ENCODE peak calls at places on chromosomes 4 and X, in six cellular contexts. Q, W, Z, N, O and D are unnamed samples.

GRCh38 chrX:10341309-10341708 is 184.5 kb downstream of the CLCN4 start:
- DNase-seq in Q (no peak), W (no peak), Z (no peak), N (no peak), O (no peak), D (no peak)

GRCh38 chrX:33379839-33380238 is 168.5 kb upstream of the DMD start:
- DNase-seq in Q (no peak), W (no peak), Z (no peak), N (no peak), O (no peak), D (no peak)

GRCh38 chr4:9765091-9765490 is 16.3 kb upstream of the DRD5 start:
- DNase-seq in Q (no peak), W (no peak), Z (peak), N (no peak), O (no peak), D (no peak)

GRCh38 chr4:186695392-186695791 is 28.3 kb downstream of the FAT1 start:
- DNase-seq in Q (no peak), W (no peak), Z (no peak), N (no peak), O (no peak), D (no peak)

GRCh38 chr4:74327751-74328150 is 19.5 kb downstream of the EPGN start:
- DNase-seq in Q (no peak), W (no peak), Z (peak), N (no peak), O (no peak), D (no peak)

GRCh38 chr4:35459045-35459444 is 785.3 kb downstream of the ARAP2 start:
- DNase-seq in Q (no peak), W (no peak), Z (no peak), N (no peak), O (no peak), D (no peak)

GRCh38 chr4:1414831-1415680 is 8.8 kb upstream of the NKX1-1 start:
- DNase-seq in Q (no peak), W (no peak), Z (no peak), N (no peak), O (no peak), D (no peak)

GRCh38 chr4:108029321-108029720 is 39.6 kb downstream of the HADH start:
- DNase-seq in Q (no peak), W (no peak), Z (no peak), N (no peak), O (no peak), D (no peak)

GRCh38 chr4:82124365-82124764 is 249.4 kb downstream of the HNRNPD start:
- DNase-seq in Q (no peak), W (no peak), Z (no peak), N (no peak), O (no peak), D (no peak)

GRCh38 chr4:19051751-19052296 is 1030.3 kb upstream of the LCORL start:
- DNase-seq in Q (no peak), W (no peak), Z (no peak), N (no peak), O (no peak), D (no peak)

GRCh38 chr4:108954880-108955279 is 192.0 kb upstream of the ETNPPL start:
- DNase-seq in Q (no peak), W (no peak), Z (no peak), N (no peak), O (no peak), D (no peak)

GRCh38 chr4:41991916-41992767 is 1.8 kb downstream of the SLC30A9 start:
- DNase-seq in Q (no peak), W (no peak), Z (peak), N (no peak), O (no peak), D (no peak)

GRCh38 chr4:21949073-21949457 is 493 bp upstream of the KCNIP4 start:
- DNase-seq in Q (no peak), W (peak), Z (no peak), N (no peak), O (peak), D (no peak)

GRCh38 chr4:101252721-101253120 is 94.6 kb downstream of the PPP3CA start:
- DNase-seq in Q (no peak), W (no peak), Z (peak), N (no peak), O (no peak), D (no peak)

GRCh38 chr4:16205298-16206164 is 20.7 kb downstream of the TAPT1 start:
- DNase-seq in Q (no peak), W (no peak), Z (no peak), N (no peak), O (no peak), D (no peak)

GRCh38 chr4:21752616-21753015 is 196.0 kb downstream of the KCNIP4 start:
- DNase-seq in Q (no peak), W (no peak), Z (no peak), N (no peak), O (no peak), D (no peak)

GRCh38 chr4:121675715-121676114 is 21.1 kb downstream of the ANXA5 start:
- DNase-seq in Q (no peak), W (no peak), Z (peak), N (no peak), O (no peak), D (no peak)

GRCh38 chrX:107565916-107566602 is 62.3 kb upstream of the PRPS1 start:
- DNase-seq in Q (no peak), W (no peak), Z (peak), N (no peak), O (no peak), D (no peak)

GRCh38 chrX:18075603-18076002 is 145.1 kb downstream of the BEND2 start:
- DNase-seq in Q (no peak), W (no peak), Z (no peak), N (no peak), O (no peak), D (no peak)

GRCh38 chrX:108224727-108225455 is 133.3 kb downstream of the ATG4A start:
- DNase-seq in Q (no peak), W (no peak), Z (peak), N (no peak), O (no peak), D (no peak)

GRCh38 chr4:87865960-87866598 is 33.3 kb downstream of the MEPE start:
- DNase-seq in Q (no peak), W (no peak), Z (peak), N (no peak), O (no peak), D (no peak)

GRCh38 chr4:108094131-108094530 is 74.6 kb downstream of the LEF1 start:
- DNase-seq in Q (no peak), W (no peak), Z (no peak), N (no peak), O (no peak), D (no peak)

GRCh38 chr4:24657768-24658617 is 73.6 kb upstream of the DHX15 start:
- DNase-seq in Q (no peak), W (peak), Z (peak), N (no peak), O (no peak), D (peak)

GRCh38 chrX:2933125-2933900 is 4.2 kb upstream of the ARSD start:
- DNase-seq in Q (no peak), W (no peak), Z (no peak), N (no peak), O (no peak), D (no peak)

GRCh38 chrX:12138366-12139313 is at the start of gene FRMPD4:
- DNase-seq in Q (no peak), W (peak), Z (peak), N (no peak), O (no peak), D (no peak)

GRCh38 chr4:24912252-24913098 is at the start of gene CCDC149:
- DNase-seq in Q (no peak), W (peak), Z (peak), N (no peak), O (peak), D (no peak)

GRCh38 chrX:130994671-130995070 is 63.5 kb upstream of the ARHGAP36 start:
- DNase-seq in Q (no peak), W (no peak), Z (peak), N (no peak), O (no peak), D (peak)

GRCh38 chr4:123624959-123625358 is 228.4 kb downstream of the SPRY1 start:
- DNase-seq in Q (no peak), W (no peak), Z (no peak), N (no peak), O (no peak), D (no peak)

GRCh38 chr4:110702326-110702725 is 79.4 kb upstream of the PITX2 start:
- DNase-seq in Q (no peak), W (no peak), Z (no peak), N (no peak), O (no peak), D (no peak)

GRCh38 chr4:23890369-23891063 is 669 bp upstream of the PPARGC1A start:
- DNase-seq in Q (no peak), W (no peak), Z (no peak), N (no peak), O (no peak), D (no peak)

GRCh38 chrX:31832263-31832662 is 760.4 kb upstream of the FTHL17 start:
- DNase-seq in Q (no peak), W (no peak), Z (no peak), N (no peak), O (no peak), D (no peak)

GRCh38 chr4:156790866-156791265 is 180.7 kb downstream of the PDGFC start:
- DNase-seq in Q (no peak), W (no peak), Z (peak), N (no peak), O (no peak), D (no peak)

GRCh38 chr4:10458190-10458589 is 964 bp upstream of the ZNF518B start:
- DNase-seq in Q (no peak), W (peak), Z (no peak), N (no peak), O (no peak), D (no peak)

GRCh38 chrX:150364347-150365050 is 1.4 kb downstream of the MAMLD1 start:
- DNase-seq in Q (no peak), W (peak), Z (peak), N (no peak), O (no peak), D (peak)

GRCh38 chrX:1226249-1226648 is 13.8 kb upstream of the CRLF2 start:
- DNase-seq in Q (no peak), W (no peak), Z (no peak), N (no peak), O (no peak), D (no peak)

GRCh38 chrX:107825698-107826285 is at the start of gene MID2:
- DNase-seq in Q (peak), W (peak), Z (no peak), N (no peak), O (peak), D (peak)

GRCh38 chrX:123217077-123217476 is 33.0 kb downstream of the GRIA3 start:
- DNase-seq in Q (no peak), W (no peak), Z (no peak), N (no peak), O (peak), D (no peak)

GRCh38 chr4:69323284-69323683 is 43.0 kb downstream of the UGT2B28 start:
- DNase-seq in Q (no peak), W (no peak), Z (no peak), N (no peak), O (no peak), D (no peak)

GRCh38 chr4:184331155-184331995 is 113.7 kb upstream of the ENPP6 start:
- DNase-seq in Q (no peak), W (no peak), Z (peak), N (no peak), O (no peak), D (no peak)
- H3K27ac ChIP-seq in Q (no peak), W (no peak), Z (no peak), N (no peak), O (no peak), D (no peak)

GRCh38 chr4:96736352-96736889 is 896.5 kb downstream of the PDHA2 start:
- DNase-seq in Q (no peak), W (no peak), Z (no peak), N (no peak), O (no peak), D (no peak)
- H3K27ac ChIP-seq in Q (no peak), W (no peak), Z (no peak), N (no peak), O (no peak), D (no peak)

GRCh38 chr4:40629401-40630334 is at the start of gene RBM47:
- DNase-seq in Q (no peak), W (peak), Z (peak), N (no peak), O (peak), D (no peak)
- H3K27ac ChIP-seq in Q (no peak), W (peak), Z (peak), N (peak), O (no peak), D (no peak)

DNA sequence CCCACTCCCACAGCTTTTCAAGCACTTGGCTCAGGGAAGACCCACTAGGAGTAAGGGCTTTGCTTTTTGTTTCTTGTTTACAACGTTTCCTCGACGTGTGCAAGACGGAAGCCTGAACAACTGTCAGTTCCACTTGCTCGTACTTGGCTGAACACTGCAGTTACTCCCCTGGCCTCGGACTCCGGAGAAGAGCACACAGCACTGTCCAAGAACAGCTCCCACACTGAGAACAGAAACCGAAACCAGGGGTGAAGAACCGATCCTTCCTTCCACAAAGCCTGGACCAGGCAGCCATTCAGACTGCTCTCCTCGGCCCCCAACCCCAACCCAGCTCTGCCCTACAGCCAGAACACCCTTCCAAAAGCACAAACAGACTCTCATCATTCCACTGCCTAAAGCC is 25.5 kb downstream of the IRF2 start:
- DNase-seq in Q (no peak), W (no peak), Z (peak), N (no peak), O (peak), D (peak)
- H3K27ac ChIP-seq in Q (no peak), W (peak), Z (peak), N (peak), O (peak), D (peak)

GRCh38 chr4:6965329-6965728 is 55.7 kb downstream of the TBC1D14 start:
- DNase-seq in Q (no peak), W (no peak), Z (no peak), N (no peak), O (no peak), D (no peak)
- H3K27ac ChIP-seq in Q (no peak), W (no peak), Z (no peak), N (no peak), O (no peak), D (no peak)

DNA sequence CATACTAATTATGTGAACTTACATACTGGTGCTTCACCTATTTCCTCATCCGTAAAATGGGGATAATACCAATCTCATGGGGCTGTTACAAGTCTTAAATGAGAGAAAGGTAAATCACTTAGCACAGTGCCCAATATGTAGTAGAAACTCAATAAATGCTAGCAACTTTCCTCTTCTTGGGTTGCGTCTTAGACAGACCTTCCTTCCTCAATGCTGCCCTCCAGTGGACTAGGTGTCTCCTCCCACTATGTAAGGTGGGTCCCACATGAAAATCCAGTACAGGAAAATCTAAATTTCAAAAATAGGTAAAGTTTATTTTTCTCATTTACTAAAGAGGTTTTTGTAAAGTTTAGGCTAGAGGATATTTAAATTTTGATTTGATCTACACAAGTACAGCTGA is 20.6 kb downstream of the ZDHHC9 start:
- DNase-seq in Q (peak), W (no peak), Z (peak), N (no peak), O (peak), D (no peak)
- H3K27ac ChIP-seq in Q (no peak), W (no peak), Z (no peak), N (no peak), O (no peak), D (no peak)

DNA sequence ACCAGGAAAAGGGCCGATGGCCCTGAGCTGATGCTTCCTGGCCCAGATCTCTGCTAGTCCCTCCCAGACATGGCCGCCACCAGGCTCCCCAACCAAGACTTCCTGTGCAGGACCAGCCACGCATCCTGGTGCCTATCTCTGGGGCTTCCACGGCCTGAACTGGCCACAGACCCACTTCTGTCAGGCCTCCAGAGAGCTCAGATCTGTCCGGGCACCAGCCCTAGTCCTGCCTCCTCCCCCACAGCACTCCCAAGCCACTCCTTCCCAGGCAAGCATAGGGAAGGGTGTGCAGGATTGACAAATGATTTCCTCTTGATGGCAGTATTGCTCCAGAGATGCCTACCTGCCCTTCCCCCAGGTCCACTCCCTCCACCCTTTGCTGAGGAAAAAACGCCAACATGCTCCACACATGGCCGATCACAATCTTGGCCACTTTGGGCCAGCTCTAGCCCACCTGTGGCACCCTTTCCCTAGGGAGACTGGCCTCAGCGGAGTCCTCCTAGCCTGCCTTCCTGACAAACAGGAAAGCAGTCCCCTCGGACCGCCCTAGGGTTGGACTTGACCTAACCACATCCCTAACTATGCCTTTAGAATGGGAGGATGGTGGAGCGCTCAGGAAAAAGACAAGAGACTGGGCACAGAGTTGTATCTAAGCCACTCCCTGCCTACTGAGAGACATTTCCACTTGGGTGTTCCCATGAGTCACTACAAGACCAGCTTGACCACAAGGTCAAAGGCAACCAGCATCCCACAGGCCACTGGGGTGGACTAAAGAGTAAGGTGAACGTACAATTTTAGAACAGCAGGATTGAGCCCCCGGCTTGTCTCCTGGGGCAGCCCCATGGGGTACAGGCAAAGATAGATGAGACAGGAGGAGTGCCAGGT is 277.5 kb upstream of the AGTR2 start:
- DNase-seq in Q (no peak), W (no peak), Z (peak), N (no peak), O (peak), D (no peak)
- H3K27ac ChIP-seq in Q (no peak), W (no peak), Z (no peak), N (peak), O (no peak), D (peak)